ENCODE peak calls at places on chromosomes 12 and 14, in ten cellular contexts. One of them, this sample, is unnamed.

GRCh38 chr12:54126696-54127537 is 61.9 kb downstream of the SMUG1 start:
- DNase-seq in T follicular helper cell: no peak
- DNase-seq in nephron progenitor cell: peak
- DNase-seq in activated CD4-positive, alpha-beta memory T cell treated with anti-CD3 and anti-CD28 coated beads for 36 hours: peak
- DNase-seq in fibroblast of the conjunctiva: no peak
- DNase-seq in BE2C: peak
- DNase-seq in stimulated activated naive B cell treated with anti-CD40 and anti-IgM and Interleukin-4, amounts not matched to agents 10 μg/mL and 1 μg/mL and 100 μg/mL, for 72 hours: no peak
- DNase-seq in A172: no peak
- DNase-seq in HEK293T: peak
- DNase-seq in central memory CD8-positive, alpha-beta T cell: no peak
- DNase-seq in this sample: no peak

GRCh38 chr12:53343449-53343848 is 7.3 kb upstream of the SP7 start:
- DNase-seq in stimulated activated naive B cell treated with anti-CD40 and anti-IgM and Interleukin-4, amounts not matched to agents 10 μg/mL and 1 μg/mL and 100 μg/mL, for 72 hours: no peak
- DNase-seq in central memory CD8-positive, alpha-beta T cell: no peak
- DNase-seq in nephron progenitor cell: no peak
- DNase-seq in HEK293T: no peak
- DNase-seq in BE2C: no peak
- DNase-seq in T follicular helper cell: no peak
- DNase-seq in A172: no peak
- DNase-seq in fibroblast of the conjunctiva: no peak
- DNase-seq in activated CD4-positive, alpha-beta memory T cell treated with anti-CD3 and anti-CD28 coated beads for 36 hours: no peak
- DNase-seq in this sample: no peak

GRCh38 chr12:92369061-92369460 is 223.4 kb upstream of the BTG1 start:
- DNase-seq in BE2C: no peak
- DNase-seq in T follicular helper cell: no peak
- DNase-seq in nephron progenitor cell: no peak
- DNase-seq in activated CD4-positive, alpha-beta memory T cell treated with anti-CD3 and anti-CD28 coated beads for 36 hours: no peak
- DNase-seq in A172: no peak
- DNase-seq in stimulated activated naive B cell treated with anti-CD40 and anti-IgM and Interleukin-4, amounts not matched to agents 10 μg/mL and 1 μg/mL and 100 μg/mL, for 72 hours: no peak
- DNase-seq in HEK293T: no peak
- DNase-seq in central memory CD8-positive, alpha-beta T cell: no peak
- DNase-seq in fibroblast of the conjunctiva: no peak
- DNase-seq in this sample: no peak

GRCh38 chr12:68780731-68781130 is 27.2 kb upstream of the MDM2 start:
- DNase-seq in BE2C: no peak
- DNase-seq in HEK293T: no peak
- DNase-seq in activated CD4-positive, alpha-beta memory T cell treated with anti-CD3 and anti-CD28 coated beads for 36 hours: no peak
- DNase-seq in fibroblast of the conjunctiva: no peak
- DNase-seq in T follicular helper cell: no peak
- DNase-seq in A172: no peak
- DNase-seq in nephron progenitor cell: no peak
- DNase-seq in central memory CD8-positive, alpha-beta T cell: no peak
- DNase-seq in stimulated activated naive B cell treated with anti-CD40 and anti-IgM and Interleukin-4, amounts not matched to agents 10 μg/mL and 1 μg/mL and 100 μg/mL, for 72 hours: no peak
- DNase-seq in this sample: peak

GRCh38 chr12:53973093-53974042 is at the start of gene HOXC11:
- DNase-seq in stimulated activated naive B cell treated with anti-CD40 and anti-IgM and Interleukin-4, amounts not matched to agents 10 μg/mL and 1 μg/mL and 100 μg/mL, for 72 hours: no peak
- DNase-seq in T follicular helper cell: no peak
- DNase-seq in nephron progenitor cell: no peak
- DNase-seq in BE2C: no peak
- DNase-seq in HEK293T: no peak
- DNase-seq in activated CD4-positive, alpha-beta memory T cell treated with anti-CD3 and anti-CD28 coated beads for 36 hours: no peak
- DNase-seq in central memory CD8-positive, alpha-beta T cell: no peak
- DNase-seq in A172: no peak
- DNase-seq in fibroblast of the conjunctiva: no peak
- DNase-seq in this sample: no peak

GRCh38 chr14:94543450-94544123 is 17.7 kb upstream of the SERPINA4 start:
- DNase-seq in HEK293T: no peak
- DNase-seq in BE2C: no peak
- DNase-seq in fibroblast of the conjunctiva: no peak
- DNase-seq in T follicular helper cell: no peak
- DNase-seq in A172: no peak
- DNase-seq in activated CD4-positive, alpha-beta memory T cell treated with anti-CD3 and anti-CD28 coated beads for 36 hours: no peak
- DNase-seq in central memory CD8-positive, alpha-beta T cell: no peak
- DNase-seq in nephron progenitor cell: no peak
- DNase-seq in stimulated activated naive B cell treated with anti-CD40 and anti-IgM and Interleukin-4, amounts not matched to agents 10 μg/mL and 1 μg/mL and 100 μg/mL, for 72 hours: no peak
- DNase-seq in this sample: no peak

GRCh38 chr12:126507231-126507630 is 1442.0 kb downstream of the AACS start:
- DNase-seq in stimulated activated naive B cell treated with anti-CD40 and anti-IgM and Interleukin-4, amounts not matched to agents 10 μg/mL and 1 μg/mL and 100 μg/mL, for 72 hours: no peak
- DNase-seq in fibroblast of the conjunctiva: no peak
- DNase-seq in nephron progenitor cell: no peak
- DNase-seq in central memory CD8-positive, alpha-beta T cell: no peak
- DNase-seq in T follicular helper cell: no peak
- DNase-seq in activated CD4-positive, alpha-beta memory T cell treated with anti-CD3 and anti-CD28 coated beads for 36 hours: no peak
- DNase-seq in A172: no peak
- DNase-seq in HEK293T: no peak
- DNase-seq in BE2C: no peak
- DNase-seq in this sample: no peak

GRCh38 chr14:101102875-101103274 is 199.4 kb upstream of the RTL1 start:
- DNase-seq in BE2C: no peak
- DNase-seq in nephron progenitor cell: no peak
- DNase-seq in fibroblast of the conjunctiva: no peak
- DNase-seq in A172: no peak
- DNase-seq in HEK293T: peak
- DNase-seq in T follicular helper cell: no peak
- DNase-seq in activated CD4-positive, alpha-beta memory T cell treated with anti-CD3 and anti-CD28 coated beads for 36 hours: no peak
- DNase-seq in central memory CD8-positive, alpha-beta T cell: no peak
- DNase-seq in stimulated activated naive B cell treated with anti-CD40 and anti-IgM and Interleukin-4, amounts not matched to agents 10 μg/mL and 1 μg/mL and 100 μg/mL, for 72 hours: no peak
- DNase-seq in this sample: peak

This sample was measured in mesenteric fat pad.